ENCODE peak calls at places on chromosomes 12 and 14, in nine cellular contexts. E is fibroblast of mammary gland; O is neural crest cell; R is stimulated activated CD4-positive, alpha-beta T cell treated with anti-CD3 and anti-CD28 coated beads, Interleukin-2, amount 100 ng/mL, for 48 hours; N is NCI-H82; V is ELR; G is iris pigment epithelial cell; J is NCI-H524; C is stomach. X is an unnamed sample.
A peak's percentile ranks its signal among the peaks of the same experiment; 100 is the strongest.

GRCh38 chr12:120742207-120742536 is 16.5 kb downstream of the ACADS start:
- DNase-seq in E (no peak), O (no peak), R (no peak), N (no peak), V (no peak), G (no peak), J (peak; percentile 70), C (no peak), X (no peak)

GRCh38 chr12:14213542-14213941 is 151.9 kb upstream of the ATF7IP start:
- DNase-seq in E (peak; percentile 4), O (no peak), R (no peak), N (no peak), V (no peak), G (no peak), J (no peak), C (no peak), X (no peak)

GRCh38 chr12:96420255-96420930 is 20.2 kb upstream of the CDK17 start:
- DNase-seq in E (peak; percentile 56), O (no peak), R (no peak), N (no peak), V (no peak), G (no peak), J (no peak), C (no peak), X (no peak)

GRCh38 chr12:40502322-40502721 is 189.9 kb upstream of the CNTN1 start:
- DNase-seq in E (no peak), O (no peak), R (no peak), N (no peak), V (no peak), G (no peak), J (no peak), C (no peak), X (no peak)

GRCh38 chr14:22977434-22977683 is 5.0 kb downstream of the AJUBA start:
- DNase-seq in E (no peak), O (no peak), R (no peak), N (no peak), V (no peak), G (no peak), J (no peak), C (no peak), X (peak; percentile 35)

GRCh38 chr12:98820005-98820404 is 174.9 kb downstream of the APAF1 start:
- DNase-seq in E (no peak), O (no peak), R (no peak), N (no peak), V (no peak), G (no peak), J (no peak), C (no peak), X (no peak)

GRCh38 chr12:133217219-133217618 is 18.5 kb downstream of the ANHX start:
- DNase-seq in E (no peak), O (no peak), R (no peak), N (no peak), V (no peak), G (no peak), J (no peak), C (no peak), X (no peak)

GRCh38 chr12:52082026-52082667 is 2.6 kb downstream of the SMIM41 start:
- DNase-seq in E (peak; percentile 56), O (no peak), R (no peak), N (no peak), V (peak; percentile 28), G (no peak), J (no peak), C (no peak), X (no peak)

GRCh38 chr12:109803678-109804077 is 29.5 kb downstream of the TRPV4 start:
- DNase-seq in E (no peak), O (no peak), R (no peak), N (no peak), V (no peak), G (no peak), J (no peak), C (no peak), X (no peak)

GRCh38 chr14:93430319-93430801 is 379 bp upstream of the UNC79 start:
- DNase-seq in E (peak; percentile 0), O (peak; percentile 37), R (no peak), N (peak; percentile 88), V (no peak), G (peak; percentile 6), J (peak; percentile 90), C (no peak), X (peak; percentile 96)

GRCh38 chr14:102775855-102776760 is 1.1 kb upstream of the TRAF3 start:
- DNase-seq in E (peak; percentile 78), O (no peak), R (no peak), N (peak; percentile 27), V (peak; percentile 85), G (peak; percentile 90), J (no peak), C (peak; percentile 42), X (peak; percentile 54)

GRCh38 chr14:104240426-104241157 is 102.2 kb downstream of the KIF26A start:
- DNase-seq in E (no peak), O (no peak), R (no peak), N (no peak), V (no peak), G (no peak), J (no peak), C (peak; percentile 21), X (peak; percentile 71)

GRCh38 chr12:130160711-130161231 is 1.5 kb upstream of the FZD10 start:
- DNase-seq in E (no peak), O (no peak), R (no peak), N (no peak), V (no peak), G (no peak), J (no peak), C (no peak), X (no peak)

GRCh38 chr12:31222620-31223222 is 103.2 kb downstream of the SINHCAF start:
- DNase-seq in E (no peak), O (no peak), R (no peak), N (peak; percentile 26), V (no peak), G (no peak), J (no peak), C (no peak), X (peak; percentile 99)

GRCh38 chr14:81269100-81269978 is 48.6 kb upstream of the GTF2A1 start:
- DNase-seq in E (peak; percentile 79), O (peak; percentile 22), R (peak; percentile 7), N (peak; percentile 73), V (peak; percentile 72), G (peak; percentile 72), J (peak; percentile 54), C (no peak), X (peak; percentile 82)

GRCh38 chr14:23364604-23365352 is at the start of gene EFS:
- DNase-seq in E (no peak), O (peak; percentile 30), R (no peak), N (peak; percentile 92), V (no peak), G (peak; percentile 27), J (no peak), C (no peak), X (no peak)

GRCh38 chr14:92670177-92670576 is 78.2 kb downstream of the LGMN start:
- DNase-seq in E (peak; percentile 96), O (no peak), R (no peak), N (peak; percentile 9), V (peak; percentile 78), G (peak; percentile 45), J (peak; percentile 72), C (no peak), X (peak; percentile 88)

GRCh38 chr14:60720391-60720790 is 3.8 kb downstream of the SIX4 start:
- DNase-seq in E (no peak), O (no peak), R (no peak), N (no peak), V (no peak), G (no peak), J (no peak), C (no peak), X (no peak)

GRCh38 chr12:64006211-64006610 is 161.7 kb downstream of the SRGAP1 start:
- DNase-seq in E (no peak), O (no peak), R (no peak), N (peak; percentile 78), V (peak; percentile 46), G (peak; percentile 90), J (peak; percentile 63), C (no peak), X (no peak)

GRCh38 chr12:112898380-112898779 is 8.4 kb upstream of the OAS1 start:
- DNase-seq in E (no peak), O (no peak), R (no peak), N (no peak), V (no peak), G (no peak), J (no peak), C (no peak), X (no peak)

GRCh38 chr14:61140872-61141271 is 140.3 kb downstream of the TMEM30B start:
- DNase-seq in E (peak; percentile 96), O (no peak), R (no peak), N (no peak), V (peak; percentile 76), G (peak; percentile 84), J (no peak), C (no peak), X (peak; percentile 28)

GRCh38 chr12:48744251-48745008 is 27.9 kb upstream of the CCNT1 start:
- DNase-seq in E (no peak), O (no peak), R (no peak), N (no peak), V (no peak), G (no peak), J (no peak), C (no peak), X (peak; percentile 8)

GRCh38 chr14:95667251-95667693 is 19.0 kb upstream of the TCL1B start:
- DNase-seq in E (no peak), O (no peak), R (no peak), N (no peak), V (no peak), G (no peak), J (no peak), C (no peak), X (peak; percentile 96)

GRCh38 chr12:21542412-21542811 is 16.3 kb downstream of the SPX start:
- DNase-seq in E (no peak), O (no peak), R (no peak), N (no peak), V (no peak), G (no peak), J (no peak), C (no peak), X (peak; percentile 1)

GRCh38 chr12:750356-751191 is 1.8 kb upstream of the WNK1 start:
- DNase-seq in E (no peak), O (no peak), R (no peak), N (peak; percentile 62), V (no peak), G (no peak), J (no peak), C (no peak), X (peak; percentile 59)

GRCh38 chr12:124625867-124626675 is 58.7 kb upstream of the NCOR2 start:
- DNase-seq in E (peak; percentile 89), O (peak; percentile 59), R (no peak), N (no peak), V (peak; percentile 78), G (peak; percentile 65), J (no peak), C (peak; percentile 66), X (no peak)

GRCh38 chr12:29754235-29755189 is 29.2 kb downstream of the TMTC1 start:
- DNase-seq in E (no peak), O (no peak), R (no peak), N (no peak), V (no peak), G (no peak), J (no peak), C (no peak), X (no peak)

GRCh38 chr12:121538699-121539061 is 42.1 kb downstream of the KDM2B start:
- DNase-seq in E (no peak), O (no peak), R (no peak), N (no peak), V (peak; percentile 61), G (no peak), J (no peak), C (peak; percentile 31), X (peak; percentile 50)

GRCh38 chr14:95361373-95362179 is 41.9 kb upstream of the CLMN start:
- DNase-seq in E (peak; percentile 44), O (no peak), R (peak; percentile 45), N (peak; percentile 52), V (peak; percentile 18), G (peak; percentile 15), J (no peak), C (peak; percentile 66), X (peak; percentile 16)

GRCh38 chr12:55707841-55708694 is at the start of gene ITGA7:
- DNase-seq in E (no peak), O (peak; percentile 83), R (peak; percentile 51), N (peak; percentile 83), V (peak; percentile 49), G (no peak), J (peak; percentile 78), C (peak; percentile 74), X (peak; percentile 89)

GRCh38 chr12:2643736-2644135 is 151.0 kb upstream of the FKBP4 start:
- DNase-seq in E (no peak), O (no peak), R (no peak), N (no peak), V (no peak), G (no peak), J (no peak), C (no peak), X (no peak)